ENCODE peak calls at places on chromosomes 7 and 10, in four cellular contexts. H is GM04504, S is Kasumi-1, M is endothelial cell of umbilical vein. D is an unnamed sample.

GRCh38 chr10:12709516-12709915 is 292.0 kb downstream of the CCDC3 start:
- DNase-seq in M (peak; percentile 52), S (no peak), H (peak; percentile 34), D (peak; percentile 57)

GRCh38 chr10:101123815-101124617 is 7.1 kb upstream of the TLX1 start:
- DNase-seq in S (no peak), H (no peak), M (no peak), D (no peak)

GRCh38 chr7:55569797-55570196 is 2.5 kb downstream of the VOPP1 start:
- DNase-seq in H (no peak), M (no peak), S (no peak), D (no peak)

GRCh38 chr10:118918116-118918515 is 111.4 kb upstream of the NANOS1 start:
- DNase-seq in H (no peak), M (no peak), S (no peak), D (no peak)

GRCh38 chr7:155441856-155442255 is 16.1 kb upstream of the EN2 start:
- DNase-seq in H (no peak), S (no peak), M (no peak), D (no peak)

GRCh38 chr7:132176719-132177118 is 399.6 kb downstream of the PLXNA4 start:
- DNase-seq in M (no peak), H (no peak), S (no peak), D (no peak)

GRCh38 chr10:87685832-87686589 is 26.3 kb downstream of the PAPSS2 start:
- DNase-seq in H (no peak), M (no peak), S (no peak), D (no peak)

GRCh38 chr7:128842674-128843641 is 12.8 kb downstream of the FLNC start:
- DNase-seq in M (no peak), S (no peak), H (no peak), D (no peak)

GRCh38 chr7:158444501-158445420 is 142.9 kb downstream of the PTPRN2 start:
- DNase-seq in S (no peak), M (no peak), H (no peak), D (no peak)